ENCODE peak calls at places on chromosome 12, in ten cellular contexts. E is NCI-H1436; F is MG63; K is keratinocyte; T is stimulated activated CD4-positive, alpha-beta T cell treated with anti-CD3 and anti-CD28 coated beads, Interleukin-2, amount 100 ng/mL, for 24 hours; Y is hepatic stellate cell; S is fibroblast of the conjunctiva; D is mammary epithelial cell; H is IMR-90; M is HEK293T. N is an unnamed sample.

GRCh38 chr12:87847147-87847546 is 182.1 kb downstream of the C12orf50 start:
- DNase-seq in T (no peak), E (no peak), S (no peak), Y (no peak), M (no peak), F (no peak), K (no peak), H (no peak), D (no peak), N (peak)

GRCh38 chr12:96487634-96488033 is 1.7 kb upstream of the CFAP54 start:
- DNase-seq in Y (no peak), F (no peak), D (no peak), H (no peak), T (no peak), M (no peak), E (no peak), K (no peak), S (no peak), N (no peak)

GRCh38 chr12:57134949-57135348 is 6.7 kb downstream of the LRP1 start:
- DNase-seq in K (no peak), Y (no peak), F (no peak), E (no peak), D (no peak), M (no peak), H (no peak), T (no peak), S (no peak), N (no peak)

GRCh38 chr12:46892034-46892705 is 66.4 kb upstream of the SLC38A4 start:
- DNase-seq in S (no peak), E (no peak), Y (no peak), M (no peak), F (no peak), K (no peak), T (no peak), D (no peak), H (no peak), N (no peak)

GRCh38 chr12:118052324-118053070 is 8.5 kb downstream of the WSB2 start:
- DNase-seq in D (peak), Y (peak), T (peak), M (no peak), F (peak), S (peak), E (no peak), H (peak), K (peak), N (no peak)

GRCh38 chr12:5487971-5488955 is 56.4 kb downstream of the NTF3 start:
- DNase-seq in Y (peak), E (no peak), K (no peak), S (no peak), D (no peak), M (no peak), F (peak), H (peak), T (no peak), N (no peak)

GRCh38 chr12:123808167-123808566 is 46.1 kb downstream of the DNAH10 start:
- DNase-seq in M (peak), E (no peak), Y (peak), S (no peak), T (no peak), H (peak), D (no peak), K (no peak), F (no peak), N (no peak)

GRCh38 chr12:65667932-65668331 is 156.4 kb upstream of the HMGA2 start:
- DNase-seq in F (no peak), Y (no peak), H (no peak), S (no peak), D (no peak), M (no peak), T (no peak), K (no peak), E (no peak), N (no peak)

GRCh38 chr12:45435945-45436710 is 220.2 kb downstream of the ANO6 start:
- DNase-seq in H (no peak), D (peak), T (no peak), K (no peak), M (no peak), F (no peak), E (no peak), Y (no peak), S (no peak), N (no peak)